ENCODE peak calls at places on chromosomes 3 and 15, in six cellular contexts. P, M, S, A, Y and N are unnamed samples.
A peak's percentile ranks its signal among the peaks of the same experiment; 100 is the strongest.

GRCh38 chr15:48374472-48374871 is 43.2 kb downstream of the DUT start:
- DNase-seq in P (no peak), M (no peak), S (no peak), A (no peak), Y (no peak), N (no peak)

GRCh38 chr3:10352146-10352911 is 31.4 kb upstream of the SEC13 start:
- DNase-seq in P (no peak), M (no peak), S (no peak), A (no peak), Y (no peak), N (no peak)

GRCh38 chr3:157132936-157133335 is 27.0 kb downstream of the CCNL1 start:
- DNase-seq in P (no peak), M (no peak), S (no peak), A (no peak), Y (no peak), N (no peak)

GRCh38 chr3:127629462-127630403 is 748 bp downstream of the PODXL2 start:
- DNase-seq in P (no peak), M (no peak), S (no peak), A (peak; percentile 46), Y (peak; percentile 62), N (no peak)

GRCh38 chr3:354433-354832 is 157.9 kb downstream of the CHL1 start:
- DNase-seq in P (peak; percentile 61), M (peak; percentile 40), S (no peak), A (no peak), Y (peak; percentile 44), N (no peak)

GRCh38 chr15:47820047-47820779 is 102.9 kb downstream of the SEMA6D start:
- DNase-seq in P (peak; percentile 28), M (no peak), S (no peak), A (no peak), Y (no peak), N (no peak)

GRCh38 chr15:81253846-81254245 is 57.2 kb downstream of the IL16 start:
- DNase-seq in P (no peak), M (no peak), S (no peak), A (no peak), Y (no peak), N (no peak)

GRCh38 chr15:64166104-64166890 is 3.5 kb upstream of the PPIB start:
- DNase-seq in P (no peak), M (no peak), S (no peak), A (no peak), Y (no peak), N (no peak)

GRCh38 chr15:50377867-50378751 is 23.1 kb upstream of the GABPB1 start:
- DNase-seq in P (no peak), M (no peak), S (no peak), A (no peak), Y (no peak), N (no peak)

GRCh38 chr15:70569139-70569717 is 194.1 kb downstream of the UACA start:
- DNase-seq in P (peak; percentile 72), M (no peak), S (no peak), A (no peak), Y (peak; percentile 74), N (no peak)

GRCh38 chr3:156681003-156681402 is 6.6 kb downstream of the TIPARP start:
- DNase-seq in P (peak; percentile 25), M (peak; percentile 43), S (peak; percentile 41), A (no peak), Y (peak; percentile 80), N (no peak)

GRCh38 chr3:30680789-30681188 is 74.4 kb downstream of the TGFBR2 start:
- DNase-seq in P (peak; percentile 62), M (no peak), S (no peak), A (no peak), Y (no peak), N (no peak)

GRCh38 chr3:32045091-32045964 is 61.1 kb upstream of the GPD1L start:
- DNase-seq in P (peak; percentile 55), M (peak; percentile 20), S (peak; percentile 33), A (no peak), Y (peak; percentile 78), N (no peak)

GRCh38 chr3:64798316-64798715 is 110.5 kb upstream of the ADAMTS9 start:
- DNase-seq in P (no peak), M (no peak), S (no peak), A (no peak), Y (no peak), N (no peak)

GRCh38 chr3:161171639-161172552 is 49.2 kb upstream of the NMD3 start:
- DNase-seq in P (peak; percentile 21), M (peak; percentile 16), S (no peak), A (no peak), Y (no peak), N (no peak)

GRCh38 chr3:188832961-188833615 is 338.7 kb upstream of the TPRG1 start:
- DNase-seq in P (peak; percentile 11), M (no peak), S (no peak), A (no peak), Y (no peak), N (no peak)

GRCh38 chr3:65170357-65171090 is 482.7 kb upstream of the ADAMTS9 start:
- DNase-seq in P (peak; percentile 44), M (no peak), S (peak; percentile 59), A (no peak), Y (peak; percentile 5), N (peak; percentile 73)

GRCh38 chr15:42313463-42313862 is 40.2 kb upstream of the TMEM87A start:
- DNase-seq in P (peak; percentile 20), M (no peak), S (no peak), A (no peak), Y (no peak), N (no peak)

GRCh38 chr3:46361408-46362283 is 7.7 kb downstream of the CCR2 start:
- DNase-seq in P (no peak), M (no peak), S (peak; percentile 53), A (no peak), Y (no peak), N (no peak)

GRCh38 chr3:140842984-140843649 is 98.5 kb upstream of the SLC25A36 start:
- DNase-seq in P (no peak), M (no peak), S (no peak), A (no peak), Y (no peak), N (no peak)
- H3K4me3 ChIP-seq in P (no peak overlapping the region), M (no peak overlapping the region), S (no peak overlapping the region), A (no peak overlapping the region), Y (no peak overlapping the region), N (no peak overlapping the region)

GRCh38 chr3:185935465-185936263 is 2.1 kb downstream of the TRA2B start:
- DNase-seq in P (peak; percentile 23), M (no peak), S (no peak), A (no peak), Y (no peak), N (no peak)
- H3K4me1 ChIP-seq in P (peaks cover 32% of the 10 kb centered on the region), M (peaks cover 5% of the 10 kb centered on the region), S (peaks cover 29% of the 10 kb centered on the region), A (peaks cover 44% of the 10 kb centered on the region), Y (peaks cover 2% of the 10 kb centered on the region), N (peaks cover 41% of the 10 kb centered on the region)

DNA sequence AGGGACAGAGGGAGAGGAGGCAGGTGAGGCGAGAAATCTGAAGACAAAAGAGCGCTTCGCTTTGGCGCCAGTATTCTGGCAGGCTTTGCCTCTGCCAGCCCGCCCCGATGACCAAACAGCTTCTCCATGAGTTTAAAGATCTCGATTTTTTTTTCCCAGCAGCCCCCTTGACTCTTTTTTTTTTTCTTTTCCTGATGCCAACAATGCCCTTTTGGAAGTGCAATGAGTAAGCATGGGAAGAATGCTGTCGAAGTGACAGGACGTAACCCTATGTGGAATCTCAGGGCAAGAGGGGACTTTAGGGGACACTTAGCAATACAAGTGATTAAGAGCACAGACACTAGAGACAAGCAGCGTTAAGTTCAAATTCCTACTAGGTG is 211.7 kb downstream of the FGF12 start:
- DNase-seq in P (peak; percentile 26), M (peak; percentile 20), S (no peak), A (no peak), Y (no peak), N (no peak)
- H3K4me3 ChIP-seq in P (peak overlapping the region; percentile 77), M (peak overlapping the region; percentile 82), S (no peak overlapping the region), A (no peak overlapping the region), Y (no peak overlapping the region), N (no peak overlapping the region)

GRCh38 chr3:183590442-183590841 is 34.9 kb upstream of the KLHL6 start:
- DNase-seq in P (no peak), M (no peak), S (no peak), A (no peak), Y (no peak), N (no peak)
- H3K4me1 ChIP-seq in P (no peaks in the 10 kb centered on the region), M (no peaks in the 10 kb centered on the region), S (no peaks in the 10 kb centered on the region), A (peaks cover 38% of the 10 kb centered on the region), Y (no peaks in the 10 kb centered on the region), N (no peaks in the 10 kb centered on the region)

DNA sequence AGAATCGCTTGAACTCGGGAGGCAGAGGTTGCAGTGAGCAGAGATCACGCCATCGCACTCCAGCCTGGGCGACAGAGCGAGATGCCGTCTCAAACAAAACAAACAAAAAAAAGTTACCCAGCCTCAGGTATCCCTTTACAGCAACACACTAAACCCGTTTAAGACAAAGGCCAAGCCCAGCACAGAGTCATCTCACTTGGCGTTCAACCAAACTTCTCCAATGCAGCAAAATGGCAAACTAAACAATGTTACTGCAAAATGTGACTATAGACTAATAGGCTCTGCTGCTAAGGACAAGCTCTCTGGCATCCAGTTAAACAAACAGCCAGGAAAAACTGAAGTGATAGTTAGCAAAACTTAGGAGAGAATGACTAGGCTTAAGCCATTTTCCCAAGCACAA is 6.4 kb upstream of the FAM219B start:
- DNase-seq in P (no peak), M (no peak), S (no peak), A (no peak), Y (no peak), N (no peak)
- H3K4me3 ChIP-seq in P (no peak overlapping the region), M (no peak overlapping the region), S (no peak overlapping the region), A (no peak overlapping the region), Y (no peak overlapping the region), N (no peak overlapping the region)

GRCh38 chr3:13420817-13421755 is 964 bp upstream of the NUP210 start:
- DNase-seq in P (no peak), M (no peak), S (peak; percentile 67), A (peak; percentile 76), Y (peak; percentile 27), N (no peak)
- H3K4me1 ChIP-seq in P (peaks cover 20% of the 10 kb centered on the region), M (peaks cover 10% of the 10 kb centered on the region), S (peaks cover 5% of the 10 kb centered on the region), A (peaks cover 60% of the 10 kb centered on the region), Y (peaks cover 3% of the 10 kb centered on the region), N (no peaks in the 10 kb centered on the region)

GRCh38 chr15:85412956-85413854 is 32.8 kb downstream of the AKAP13 start:
- DNase-seq in P (no peak), M (no peak), S (peak; percentile 69), A (peak; percentile 53), Y (peak; percentile 62), N (no peak)

GRCh38 chr15:85414991-85415390 is 34.6 kb downstream of the AKAP13 start:
- DNase-seq in P (no peak), M (no peak), S (no peak), A (no peak), Y (no peak), N (no peak)

GRCh38 chr15:85414037-85414436 is 33.6 kb downstream of the AKAP13 start:
- DNase-seq in P (no peak), M (no peak), S (no peak), A (no peak), Y (no peak), N (no peak)

GRCh38 chr15:85414495-85414894 is 34.1 kb downstream of the AKAP13 start:
- DNase-seq in P (no peak), M (no peak), S (no peak), A (no peak), Y (no peak), N (no peak)

GRCh38 chr15:85411992-85412538 is 31.7 kb downstream of the AKAP13 start:
- DNase-seq in P (no peak), M (no peak), S (no peak), A (no peak), Y (no peak), N (no peak)
- H3K4me3 ChIP-seq in P (no peak overlapping the region), M (no peak overlapping the region), S (no peak overlapping the region), A (no peak overlapping the region), Y (no peak overlapping the region), N (no peak overlapping the region)